ENCODE peak calls at places on chromosomes 4 and X, in ten cellular contexts. S is fibroblast of lung; F is SW480; E is activated T-cell treated with anti-CD3 and anti-CD28 coated beads, Interleukin-2, amount 50 U/mL, for 1 hour; K is hypothalamus; T is GM04504; C is activated CD4-positive, CD25-positive, alpha-beta regulatory T cell treated with anti-CD3 and anti-CD28 coated beads, Interleukin-2, amount 50 U/mL, for 72 hours; N is nephron progenitor cell; Z is HEK293T; R is Calu3. Y is an unnamed sample.

GRCh38 chr4:22045051-22045450 is 96.5 kb upstream of the KCNIP4 start:
- DNase-seq in S (no peak), F (no peak), E (no peak), K (no peak), T (no peak), C (no peak), N (no peak), Z (no peak), R (no peak), Y (no peak)

GRCh38 chr4:4402966-4403365 is 16.1 kb downstream of the NSG1 start:
- DNase-seq in S (no peak), F (no peak), E (no peak), K (no peak), T (peak), C (no peak), N (no peak), Z (no peak), R (no peak), Y (no peak)

GRCh38 chr4:8278009-8278395 is 8.4 kb downstream of the HTRA3 start:
- DNase-seq in S (peak), F (no peak), E (no peak), K (no peak), T (no peak), C (no peak), N (no peak), Z (no peak), R (no peak), Y (no peak)

GRCh38 chrX:107206697-107207065 is 270 bp downstream of the DNAAF6 start:
- DNase-seq in S (no peak), F (no peak), E (no peak), K (no peak), T (no peak), C (no peak), N (no peak), Z (no peak), R (no peak), Y (no peak)

GRCh38 chr4:151690164-151690856 is 70.5 kb downstream of the GATB start:
- DNase-seq in S (peak), F (no peak), E (no peak), K (no peak), T (peak), C (no peak), N (no peak), Z (no peak), R (no peak), Y (no peak)

GRCh38 chrX:39927380-39927779 is 170.4 kb downstream of the BCOR start:
- DNase-seq in S (no peak), F (no peak), E (no peak), K (no peak), T (no peak), C (no peak), N (no peak), Z (no peak), R (no peak), Y (no peak)

GRCh38 chrX:107135076-107135964 is 16.7 kb upstream of the RBM41 start:
- DNase-seq in S (peak), F (peak), E (no peak), K (no peak), T (peak), C (no peak), N (no peak), Z (no peak), R (peak), Y (peak)

GRCh38 chrX:150773117-150773516 is 79.9 kb downstream of the MTMR1 start:
- DNase-seq in S (no peak), F (no peak), E (no peak), K (no peak), T (no peak), C (no peak), N (no peak), Z (no peak), R (no peak), Y (no peak)

GRCh38 chr4:84814100-84814750 is 152.3 kb downstream of the WDFY3 start:
- DNase-seq in S (peak), F (peak), E (no peak), K (no peak), T (peak), C (no peak), N (no peak), Z (no peak), R (peak), Y (peak)

GRCh38 chr4:3781193-3781886 is 15.2 kb downstream of the ADRA2C start:
- DNase-seq in S (no peak), F (peak), E (no peak), K (no peak), T (no peak), C (no peak), N (no peak), Z (peak), R (peak), Y (no peak)

GRCh38 chr4:7565483-7565882 is 130.8 kb upstream of the PSAPL1 start:
- DNase-seq in S (no peak), F (no peak), E (no peak), K (no peak), T (no peak), C (no peak), N (no peak), Z (no peak), R (no peak), Y (no peak)

GRCh38 chrX:15849555-15849954 is 5.1 kb downstream of the AP1S2 start:
- DNase-seq in S (no peak), F (no peak), E (no peak), K (no peak), T (no peak), C (no peak), N (no peak), Z (peak), R (peak), Y (peak)

GRCh38 chrX:10620121-10620699 is at the start of gene MID1:
- DNase-seq in S (peak), F (peak), E (no peak), K (peak), T (peak), C (no peak), N (peak), Z (peak), R (peak), Y (peak)

GRCh38 chrX:140504371-140505324 is at the start of gene SOX3:
- DNase-seq in S (no peak), F (no peak), E (no peak), K (no peak), T (no peak), C (no peak), N (no peak), Z (no peak), R (no peak), Y (no peak)

GRCh38 chr4:31807036-31807435 is 1086.9 kb downstream of the PCDH7 start:
- DNase-seq in S (peak), F (no peak), E (no peak), K (no peak), T (no peak), C (no peak), N (no peak), Z (no peak), R (no peak), Y (no peak)

GRCh38 chr4:152451496-152451895 is 84.4 kb downstream of the FBXW7 start:
- DNase-seq in S (no peak), F (no peak), E (no peak), K (no peak), T (no peak), C (no peak), N (no peak), Z (no peak), R (no peak), Y (peak)

GRCh38 chr4:24236532-24236931 is 346.7 kb upstream of the PPARGC1A start:
- DNase-seq in S (peak), F (no peak), E (no peak), K (no peak), T (no peak), C (no peak), N (no peak), Z (no peak), R (no peak), Y (peak)

GRCh38 chr4:163767993-163768392 is 273.5 kb downstream of the TMA16 start:
- DNase-seq in S (no peak), F (no peak), E (no peak), K (no peak), T (no peak), C (no peak), N (no peak), Z (no peak), R (no peak), Y (no peak)

GRCh38 chr4:4247711-4248035 is 350 bp downstream of the TMEM128 start:
- DNase-seq in S (no peak), F (no peak), E (no peak), K (no peak), T (no peak), C (no peak), N (no peak), Z (no peak), R (no peak), Y (no peak)

GRCh38 chrX:120603707-120604358 is at the start of gene MCTS1:
- DNase-seq in S (peak), F (peak), E (peak), K (peak), T (peak), C (peak), N (peak), Z (peak), R (peak), Y (peak)

GRCh38 chr4:174152717-174153466 is 130.6 kb downstream of the FBXO8 start:
- DNase-seq in S (no peak), F (no peak), E (no peak), K (no peak), T (no peak), C (no peak), N (no peak), Z (no peak), R (no peak), Y (no peak)

GRCh38 chrX:13685126-13685763 is 3.7 kb upstream of the RAB9A start:
- DNase-seq in S (peak), F (peak), E (no peak), K (no peak), T (no peak), C (no peak), N (no peak), Z (no peak), R (no peak), Y (peak)

GRCh38 chrX:8897259-8897658 is 96.1 kb upstream of the FAM9A start:
- DNase-seq in S (peak), F (no peak), E (no peak), K (no peak), T (no peak), C (no peak), N (no peak), Z (no peak), R (no peak), Y (no peak)

GRCh38 chr4:110609044-110609750 is 13.7 kb downstream of the PITX2 start:
- DNase-seq in S (no peak), F (no peak), E (no peak), K (no peak), T (no peak), C (no peak), N (peak), Z (no peak), R (no peak), Y (peak)

GRCh38 chr4:8741513-8742226 is 130.0 kb downstream of the HMX1 start:
- DNase-seq in S (no peak), F (no peak), E (no peak), K (no peak), T (no peak), C (no peak), N (no peak), Z (no peak), R (no peak), Y (no peak)

GRCh38 chr4:41746440-41747229 is 1.9 kb downstream of the PHOX2B start:
- DNase-seq in S (no peak), F (no peak), E (no peak), K (no peak), T (no peak), C (no peak), N (no peak), Z (no peak), R (no peak), Y (no peak)

GRCh38 chr4:3688018-3688998 is 77.9 kb upstream of the ADRA2C start:
- DNase-seq in S (peak), F (peak), E (no peak), K (no peak), T (no peak), C (no peak), N (no peak), Z (no peak), R (no peak), Y (no peak)

GRCh38 chr4:80694178-80694577 is 336.3 kb upstream of the BMP3 start:
- DNase-seq in S (peak), F (no peak), E (no peak), K (no peak), T (no peak), C (no peak), N (no peak), Z (no peak), R (peak), Y (peak)

GRCh38 chr4:1638272-1638598 is 45.9 kb downstream of the FAM53A start:
- DNase-seq in S (no peak), F (no peak), E (no peak), K (no peak), T (no peak), C (no peak), N (no peak), Z (no peak), R (no peak), Y (no peak)

GRCh38 chr4:113636877-113637276 is 124.7 kb downstream of the CAMK2D start:
- DNase-seq in S (peak), F (peak), E (peak), K (no peak), T (no peak), C (no peak), N (no peak), Z (no peak), R (peak), Y (peak)

GRCh38 chr4:172899861-172900260 is 268.8 kb upstream of the GALNT7 start:
- DNase-seq in S (no peak), F (no peak), E (no peak), K (no peak), T (no peak), C (no peak), N (no peak), Z (no peak), R (peak), Y (no peak)

GRCh38 chr4:173506780-173507211 is 23.2 kb downstream of the HAND2 start:
- DNase-seq in S (no peak), F (no peak), E (no peak), K (no peak), T (no peak), C (no peak), N (peak), Z (no peak), R (no peak), Y (no peak)

GRCh38 chr4:67071641-67072040 is 473.7 kb downstream of the CENPC start:
- DNase-seq in S (no peak), F (no peak), E (no peak), K (no peak), T (no peak), C (no peak), N (no peak), Z (no peak), R (no peak), Y (no peak)

GRCh38 chr4:173121044-173121685 is 47.4 kb upstream of the GALNT7 start:
- DNase-seq in S (peak), F (peak), E (no peak), K (no peak), T (no peak), C (no peak), N (no peak), Z (no peak), R (peak), Y (peak)

GRCh38 chrX:32483534-32484136 is 727.7 kb downstream of the DMD start:
- DNase-seq in S (no peak), F (peak), E (no peak), K (no peak), T (no peak), C (no peak), N (no peak), Z (no peak), R (no peak), Y (no peak)

GRCh38 chrX:68832516-68833447 is 4.0 kb downstream of the EFNB1 start:
- DNase-seq in S (no peak), F (no peak), E (peak), K (no peak), T (no peak), C (peak), N (no peak), Z (no peak), R (no peak), Y (no peak)

GRCh38 chrX:123084797-123085196 is 99.3 kb upstream of the GRIA3 start:
- DNase-seq in S (peak), F (no peak), E (no peak), K (no peak), T (peak), C (no peak), N (no peak), Z (no peak), R (no peak), Y (peak)

GRCh38 chrX:136176399-136176825 is 29.1 kb downstream of the FHL1 start:
- DNase-seq in S (peak), F (no peak), E (no peak), K (no peak), T (peak), C (no peak), N (no peak), Z (no peak), R (no peak), Y (peak)